ENCODE peak calls at places on chromosomes 16 and 17, in six cellular contexts. Z is PC-3, B is SK-N-SH, J is neural progenitor cell, L is MM.1S, W is HCT116. Y is an unnamed sample.

GRCh38 chr17:78558181-78558850 is 18.9 kb downstream of the DNAH17 start:
- DNase-seq in J (no peak), Z (no peak), W (peak), L (no peak), B (peak), Y (peak)

GRCh38 chr17:45873728-45874127 is 20.6 kb upstream of the MAPT start:
- DNase-seq in B (peak), J (peak), W (no peak), L (peak), Z (peak), Y (no peak)

GRCh38 chr16:12087901-12088364 is 111.4 kb downstream of the SNX29 start:
- DNase-seq in J (no peak), Z (no peak), B (peak), L (no peak), W (no peak), Y (no peak)

GRCh38 chr17:51524524-51524923 is 264.2 kb downstream of the UTP18 start:
- DNase-seq in W (no peak), J (no peak), B (no peak), Z (no peak), L (no peak), Y (no peak)

GRCh38 chr17:32503251-32504165 is 16.7 kb downstream of the CDK5R1 start:
- DNase-seq in J (no peak), W (no peak), B (no peak), Z (peak), L (peak), Y (peak)

GRCh38 chr16:58085584-58086251 is 43.5 kb downstream of the CFAP20 start:
- DNase-seq in J (no peak), W (no peak), L (no peak), B (peak), Z (no peak), Y (no peak)

GRCh38 chr17:44159519-44160210 is 10.8 kb upstream of the ASB16 start:
- DNase-seq in J (no peak), W (no peak), B (no peak), L (no peak), Z (no peak), Y (no peak)

GRCh38 chr16:1613728-1614225 is 1.6 kb downstream of the CRAMP1 start:
- DNase-seq in W (no peak), Z (no peak), B (no peak), L (no peak), J (peak), Y (peak)

GRCh38 chr16:10598157-10598556 is 17.8 kb upstream of the EMP2 start:
- DNase-seq in W (no peak), J (no peak), B (no peak), Z (peak), L (no peak), Y (no peak)

GRCh38 chr16:5465714-5466113 is 368.1 kb upstream of the EEF2KMT start:
- DNase-seq in W (no peak), B (no peak), Z (no peak), L (no peak), J (no peak), Y (no peak)

GRCh38 chr17:5630434-5630833 is 46.1 kb upstream of the NLRP1 start:
- DNase-seq in L (no peak), B (no peak), W (no peak), J (no peak), Z (peak), Y (peak)

GRCh38 chr16:75996491-75996890 is 270.2 kb upstream of the CPHXL start:
- DNase-seq in L (peak), B (no peak), Z (no peak), J (no peak), W (no peak), Y (no peak)

GRCh38 chr16:51562896-51563295 is 411.8 kb upstream of the SALL1 start:
- DNase-seq in W (no peak), Z (no peak), J (no peak), B (no peak), L (no peak), Y (no peak)

GRCh38 chr16:86899757-86900156 is 321.4 kb downstream of the FOXL1 start:
- DNase-seq in W (no peak), B (no peak), L (no peak), Z (peak), J (no peak), Y (peak)

GRCh38 chr16:84774810-84775209 is 45.0 kb upstream of the CRISPLD2 start:
- DNase-seq in B (no peak), Z (peak), J (no peak), L (no peak), W (no peak), Y (peak)

GRCh38 chr16:74999683-75000480 is 1.1 kb downstream of the ZNRF1 start:
- DNase-seq in W (no peak), J (peak), Z (peak), B (peak), L (no peak), Y (peak)

GRCh38 chr17:63275318-63275967 is 170.7 kb downstream of the CYB561 start:
- DNase-seq in B (no peak), L (no peak), J (no peak), Z (peak), W (peak), Y (peak)

GRCh38 chr16:57066625-57067024 is 25.8 kb upstream of the CPNE2 start:
- DNase-seq in W (no peak), Z (no peak), B (no peak), L (no peak), J (no peak), Y (no peak)

GRCh38 chr16:2860826-2861567 is 3.0 kb upstream of the PRSS22 start:
- DNase-seq in B (no peak), L (no peak), J (peak), Z (peak), W (no peak), Y (peak)

GRCh38 chr17:36088559-36089376 is 1.2 kb downstream of the CCL3 start:
- DNase-seq in J (peak), Z (no peak), B (no peak), W (no peak), L (no peak), Y (no peak)

GRCh38 chr17:36094232-36094631 is 4.3 kb upstream of the CCL3 start:
- DNase-seq in Z (no peak), L (no peak), W (no peak), B (no peak), J (no peak), Y (no peak)

GRCh38 chr17:36089888-36090836 is at the start of gene CCL3:
- DNase-seq in J (no peak), Z (peak), L (peak), B (no peak), W (no peak), Y (peak)

GRCh38 chr17:36094746-36095145 is 4.8 kb upstream of the CCL3 start:
- DNase-seq in B (no peak), Z (no peak), L (no peak), J (no peak), W (no peak), Y (no peak)

DNA sequence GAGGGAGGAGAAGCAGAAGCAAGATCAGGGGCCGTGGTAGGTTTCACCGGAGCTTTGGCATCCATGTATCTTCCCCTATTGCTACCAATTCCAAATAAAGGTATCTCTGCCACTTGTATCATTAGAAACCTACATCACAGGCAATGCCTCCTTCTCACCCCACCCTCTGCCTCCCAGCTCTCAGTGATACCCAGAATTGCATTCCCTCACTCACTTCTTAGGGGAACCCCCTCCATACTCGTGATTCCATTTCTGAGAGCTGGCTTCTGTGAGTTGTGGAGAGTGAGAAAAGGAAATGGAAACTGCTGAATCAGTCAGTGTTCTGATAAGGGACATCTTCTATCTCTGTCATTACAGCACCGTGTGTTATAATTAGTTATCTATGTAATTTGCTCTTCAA is 2.3 kb upstream of the CCL3 start:
- DNase-seq in L (peak), J (no peak), B (no peak), Z (no peak), W (no peak), Y (no peak)
- TF ChIP-seq EZH2phosphoT487 in L (no peak), J (no peak), B (no peak), Z (no peak), W (no peak), Y (no peak)

GRCh38 chr16:67164599-67165061 is at the start of gene HSF4:
- DNase-seq in B (peak), W (no peak), J (peak), L (peak), Z (no peak), Y (peak)
- H3K9ac ChIP-seq in B (no peak), W (peak), J (no peak), L (peak), Z (no peak), Y (peak)

GRCh38 chr16:69934751-69935150 is 16.4 kb upstream of the CLEC18A start:
- DNase-seq in J (no peak), L (no peak), Z (no peak), W (no peak), B (no peak), Y (no peak)

GRCh38 chr16:69935740-69936139 is 15.4 kb upstream of the CLEC18A start:
- DNase-seq in Z (no peak), W (no peak), J (no peak), L (no peak), B (no peak), Y (no peak)

GRCh38 chr16:69934044-69934443 is 17.1 kb upstream of the CLEC18A start:
- DNase-seq in J (no peak), Z (no peak), L (no peak), B (no peak), W (no peak), Y (no peak)

GRCh38 chr16:69936252-69936651 is 14.9 kb upstream of the CLEC18A start:
- DNase-seq in Z (no peak), W (no peak), L (no peak), B (no peak), J (no peak), Y (no peak)

DNA sequence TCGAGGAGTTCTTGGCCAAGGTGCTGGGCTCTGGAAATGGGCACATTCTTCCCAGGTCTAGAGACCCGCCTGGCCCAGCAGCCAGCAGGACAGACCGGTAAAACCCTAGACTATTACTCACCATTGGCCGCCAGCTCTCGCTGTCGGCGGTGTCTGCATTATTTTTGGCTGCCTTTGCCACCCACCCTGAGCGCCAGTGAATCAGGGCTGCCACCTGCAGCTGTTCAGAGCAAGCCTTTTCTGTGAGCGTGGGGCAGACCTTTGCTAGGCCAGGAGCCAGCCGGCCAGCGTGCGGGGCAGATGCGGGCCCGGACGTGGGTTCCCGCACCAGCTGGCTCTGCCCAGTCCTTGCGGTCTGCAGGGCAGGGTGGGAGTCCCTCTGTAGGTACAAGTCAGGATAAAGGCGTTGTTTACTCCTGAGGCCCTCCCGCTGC is 15.8 kb upstream of the CLEC18A start:
- DNase-seq in Z (no peak), B (no peak), L (no peak), J (no peak), W (no peak), Y (no peak)
- TF ChIP-seq EZH2phosphoT487 in Z (no peak), B (no peak), L (no peak), J (no peak), W (no peak), Y (no peak)

DNA sequence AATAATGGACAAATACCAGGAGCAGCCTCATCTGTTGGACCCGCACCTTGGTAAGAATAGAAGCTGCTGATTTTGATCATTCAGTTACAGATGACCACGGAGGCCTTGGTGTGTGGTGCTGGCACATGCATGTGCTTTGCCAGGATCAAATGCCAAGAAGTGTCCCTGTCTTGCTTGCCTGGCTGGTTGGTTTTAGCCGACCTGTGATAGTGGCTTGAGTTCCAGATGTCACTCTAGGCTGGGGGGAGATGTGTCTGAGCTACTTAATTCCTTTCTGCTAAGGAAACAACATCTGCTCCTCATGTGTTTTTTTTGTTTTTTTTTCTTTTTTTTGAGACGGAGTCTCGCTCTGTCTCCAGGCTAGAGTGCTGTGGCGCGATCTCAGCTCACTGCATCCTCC is 4.3 kb downstream of the TBCD start:
- DNase-seq in J (no peak), L (no peak), B (no peak), Z (no peak), W (no peak), Y (no peak)
- H3K9ac ChIP-seq in J (no peak), L (no peak), B (no peak), Z (no peak), W (no peak), Y (no peak)

DNA sequence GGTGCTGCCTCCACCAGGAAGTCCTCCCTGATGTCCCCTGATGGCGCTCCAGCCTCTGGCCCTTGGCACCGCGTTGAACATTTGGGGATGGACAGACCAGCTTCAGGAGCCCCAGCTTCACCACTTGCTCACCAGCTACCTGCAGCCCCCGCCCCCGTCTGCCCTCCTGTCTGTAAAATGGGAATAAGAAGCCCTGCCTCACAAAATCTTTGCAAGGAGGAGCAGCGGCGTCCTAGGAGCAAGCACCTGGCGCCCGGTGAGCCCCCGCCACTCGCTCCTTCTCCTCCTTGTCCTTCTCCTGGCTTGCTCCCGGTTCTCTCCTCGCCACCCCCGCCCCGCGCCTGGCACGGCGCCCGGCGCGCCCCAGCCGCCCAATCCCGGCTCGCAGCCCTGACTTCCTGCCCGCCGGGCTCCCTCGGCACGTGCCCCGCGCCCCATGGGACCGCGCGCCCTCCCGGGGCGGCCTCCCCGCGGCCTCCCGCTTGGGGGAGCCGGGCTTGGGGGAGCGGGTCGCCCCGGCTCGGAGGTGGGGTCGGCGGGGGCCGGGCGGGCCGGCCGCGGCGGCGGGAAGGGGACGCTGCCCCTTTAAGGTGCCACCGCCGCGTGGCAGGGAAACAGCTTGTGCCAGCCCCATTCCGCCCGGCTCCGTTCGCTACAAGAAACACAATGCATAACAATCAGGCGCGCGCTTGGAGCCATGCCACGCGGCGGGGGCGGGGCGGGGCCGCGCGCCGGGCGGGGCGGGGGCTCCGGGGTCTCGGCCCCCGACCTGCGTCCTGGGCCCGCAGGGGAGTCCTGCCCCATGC is 9.1 kb upstream of the PPP1R1B start:
- DNase-seq in W (no peak), Z (peak), L (peak), J (peak), B (peak), Y (peak)
- TF ChIP-seq EZH2phosphoT487 in W (no peak), Z (no peak), L (no peak), J (peak), B (no peak), Y (no peak)

DNA sequence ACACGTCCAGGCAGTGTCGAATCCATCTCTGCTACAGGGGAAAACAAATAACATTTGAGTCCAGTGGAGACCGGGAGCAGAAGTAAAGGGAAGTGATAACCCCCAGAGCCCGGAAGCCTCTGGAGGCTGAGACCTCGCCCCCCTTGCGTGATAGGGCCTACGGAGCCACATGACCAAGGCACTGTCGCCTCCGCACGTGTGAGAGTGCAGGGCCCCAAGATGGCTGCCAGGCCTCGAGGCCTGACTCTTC is 7.2 kb upstream of the CD68 start:
- DNase-seq in J (no peak), L (no peak), B (no peak), Z (no peak), W (no peak), Y (no peak)
- H3K9ac ChIP-seq in J (peak), L (peak), B (peak), Z (peak), W (peak), Y (peak)

Y was measured in GM23248.